ENCODE peak calls at places on chromosomes 11 and 22, in seven cellular contexts. J is uterus, I is colonic mucosa, C is IMR-90, O is upper lobe of right lung, L is GM23248, R is pancreas. T is an unnamed sample. For H3K4me1, the result is how much of the 10 kb centered on the place peaks cover.

GRCh38 chr11:12964650-12965049 is 44.5 kb upstream of the RASSF10 start:
- DNase-seq in O (no peak), J (no peak), R (no peak), C (no peak), L (no peak), I (no peak), T (no peak)

GRCh38 chr11:132648841-132649240 is 883.5 kb downstream of the OPCML start:
- DNase-seq in I (no peak), L (no peak), J (no peak), O (no peak), C (peak), R (no peak), T (no peak)

GRCh38 chr11:112024178-112024777 is 930 bp upstream of the DLAT start:
- DNase-seq in R (no peak), I (no peak), C (no peak), L (no peak), J (no peak), O (no peak), T (no peak)

GRCh38 chr11:33965032-33965431 is 73.2 kb upstream of the LMO2 start:
- DNase-seq in C (no peak), J (no peak), I (no peak), O (no peak), R (no peak), L (no peak), T (no peak)

GRCh38 chr22:38953577-38954413 is 3.6 kb upstream of the APOBEC3A start:
- DNase-seq in J (no peak), O (no peak), C (no peak), I (peak), R (no peak), L (peak), T (no peak)

GRCh38 chr22:11613898-11614755 is 3913.9 kb upstream of the OR11H1 start:
- DNase-seq in R (no peak), J (no peak), O (peak), L (no peak), C (no peak), I (no peak), T (no peak)

GRCh38 chr22:37819100-37819433 is 4.1 kb upstream of the GALR3 start:
- DNase-seq in L (no peak), I (no peak), R (no peak), C (no peak), O (no peak), J (no peak), T (no peak)

GRCh38 chr22:45608763-45609180 is 62.9 kb upstream of the ATXN10 start:
- DNase-seq in I (no peak), L (peak), J (no peak), C (peak), R (no peak), O (no peak), T (no peak)

DNA sequence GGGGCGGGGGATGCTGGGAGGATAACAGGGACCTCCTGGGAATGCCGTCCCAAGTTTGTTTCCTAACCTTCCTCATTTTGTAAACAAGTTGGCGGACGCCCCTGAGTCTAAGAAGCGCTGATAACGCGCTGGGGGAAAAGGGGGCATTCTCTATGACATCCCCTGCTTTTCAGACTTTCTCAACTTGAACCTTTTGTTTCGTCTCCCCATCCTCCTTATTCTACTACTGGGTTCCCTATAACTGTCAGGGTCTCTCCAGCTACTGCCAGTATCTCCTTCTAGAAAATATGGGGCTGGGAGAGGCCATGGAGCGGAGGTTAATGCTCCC is 654 bp downstream of the TMEM86A start:
- DNase-seq in I (no peak), C (no peak), R (no peak), J (no peak), O (no peak), L (peak), T (no peak)
- H3K4me3 ChIP-seq in I (peak), C (peak), R (peak), J (peak), O (peak), L (peak), T (peak)

DNA sequence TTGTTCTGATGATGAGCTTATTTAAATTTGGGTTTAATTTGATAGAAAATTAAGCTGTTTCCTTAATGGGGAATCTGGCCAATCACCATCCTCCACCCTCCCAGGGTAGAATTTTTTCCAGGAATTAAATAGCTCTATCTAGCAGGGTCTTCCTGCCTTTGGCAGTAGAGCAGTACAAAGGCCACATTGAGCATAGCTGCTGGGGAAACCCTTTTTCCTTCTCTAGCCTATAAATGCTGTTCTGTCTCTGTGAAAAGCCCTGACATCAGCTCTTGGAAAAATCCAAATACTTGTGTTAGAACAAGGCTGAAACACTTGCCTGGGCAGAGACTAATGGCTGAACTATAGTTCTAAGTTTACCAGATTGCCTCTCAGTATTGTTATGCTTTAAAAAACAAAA is 55.1 kb downstream of the ARHGEF12 start:
- DNase-seq in R (no peak), L (no peak), I (no peak), C (no peak), J (no peak), O (no peak), T (no peak)
- H3K4me1 ChIP-seq in R (under half), L (under half), I (under half), C (under half), J (under half), O (under half), T (under half)

DNA sequence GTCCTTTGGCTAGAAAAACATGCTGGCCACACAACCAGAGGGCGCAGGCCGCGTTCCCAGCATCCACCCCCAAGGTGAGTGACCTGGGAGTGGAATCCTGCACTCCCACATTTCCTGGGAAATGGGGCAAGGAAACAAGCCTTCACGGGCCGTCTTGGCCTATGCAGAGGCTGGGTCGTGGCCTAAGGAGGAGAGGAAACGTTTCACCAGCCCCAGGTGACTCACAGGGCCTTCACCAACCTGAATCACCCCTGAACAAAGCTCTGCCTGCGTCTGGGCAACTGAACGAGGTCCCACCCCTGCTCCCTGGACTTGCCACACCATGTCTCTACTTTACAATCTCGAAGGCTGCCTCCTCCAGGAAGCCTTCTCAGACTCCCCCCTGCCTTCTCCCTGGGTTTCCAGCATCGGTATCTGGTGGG is 13.2 kb downstream of the MYH9 start:
- DNase-seq in L (peak), I (no peak), J (no peak), R (no peak), O (no peak), C (peak), T (no peak)
- H3K4me3 ChIP-seq in L (no peak), I (no peak), J (no peak), R (no peak), O (no peak), C (no peak), T (peak)

GRCh38 chr22:31230871-31231621 is 18.9 kb downstream of the LIMK2 start:
- DNase-seq in L (peak), C (peak), J (no peak), I (peak), O (no peak), R (no peak), T (peak)
- H3K4me1 ChIP-seq in L (under half), C (under half), J (under half), I (under half), O (half or more), R (under half), T (under half)

GRCh38 chr11:2903672-2904011 is 18.1 kb upstream of the CDKN1C start:
- DNase-seq in C (no peak), R (no peak), O (no peak), L (no peak), I (peak), J (no peak), T (no peak)

GRCh38 chr11:2904153-2905052 is 18.8 kb upstream of the CDKN1C start:
- DNase-seq in J (no peak), L (no peak), R (no peak), I (peak), O (no peak), C (no peak), T (no peak)

GRCh38 chr11:2901854-2902783 is 16.5 kb upstream of the CDKN1C start:
- DNase-seq in I (peak), C (peak), L (peak), R (peak), O (peak), J (peak), T (peak)

GRCh38 chr11:2901196-2901796 is 15.7 kb upstream of the CDKN1C start:
- DNase-seq in C (no peak), I (no peak), R (peak), O (no peak), J (no peak), L (no peak), T (no peak)

DNA sequence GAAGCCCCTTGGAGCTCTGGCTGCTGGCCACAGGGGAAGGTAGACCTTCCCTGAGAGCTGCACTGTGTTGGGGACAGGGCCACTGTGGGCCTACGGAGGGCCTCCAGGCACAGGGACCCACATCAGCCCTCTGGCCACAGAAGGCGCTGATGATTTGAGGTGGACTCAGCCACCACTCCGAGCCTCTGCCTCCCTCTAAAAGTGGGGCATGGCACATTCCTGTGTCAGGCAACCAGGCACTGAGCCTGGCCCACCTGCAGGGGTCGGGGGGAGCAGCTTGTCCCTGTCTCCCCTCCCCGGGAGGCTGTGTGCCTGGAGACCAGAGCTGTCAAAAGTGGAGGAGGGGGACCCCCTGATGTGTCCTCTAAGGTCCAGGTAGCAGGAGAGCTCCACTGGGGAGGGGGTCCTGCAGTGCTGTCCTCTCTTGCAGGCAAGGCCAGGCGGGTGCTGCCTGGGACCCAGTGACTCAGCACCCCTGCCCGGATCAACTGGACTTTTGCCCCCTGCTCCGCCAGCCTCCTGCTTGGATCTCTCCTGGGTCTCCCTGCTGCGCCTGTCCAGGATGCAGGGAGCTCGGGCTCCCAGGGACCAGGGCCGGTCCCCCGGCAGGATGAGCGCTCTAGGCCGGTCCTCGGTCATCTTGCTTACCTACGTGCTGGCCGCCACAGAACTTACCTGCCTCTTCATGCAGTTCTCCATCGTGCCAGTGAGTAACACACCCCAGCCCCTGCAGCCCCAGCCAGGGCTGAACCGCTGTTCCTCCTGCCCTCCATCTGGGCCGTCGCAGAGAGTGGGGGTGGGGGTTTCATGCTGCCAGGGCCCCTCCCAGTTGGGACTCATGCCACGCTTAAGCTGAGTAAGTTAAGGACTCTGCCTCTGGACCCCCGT is 17.5 kb upstream of the CDKN1C start:
- DNase-seq in I (peak), R (no peak), J (no peak), C (no peak), O (no peak), L (no peak), T (no peak)
- H3K4me3 ChIP-seq in I (peak), R (peak), J (peak), C (peak), O (peak), L (peak), T (peak)

GRCh38 chr22:40053460-40053859 is 58.7 kb downstream of the FAM83F start:
- DNase-seq in R (no peak), I (no peak), J (no peak), L (no peak), O (no peak), C (no peak), T (no peak)
- H3K4me1 ChIP-seq in R (under half), I (under half), J (under half), L (under half), O (under half), C (under half), T (half or more)

GRCh38 chr11:66543263-66544107 is 2.4 kb downstream of the ZDHHC24 start:
- DNase-seq in L (no peak), I (peak), C (peak), J (peak), R (peak), O (no peak), T (peak)
- H3K4me3 ChIP-seq in L (no peak), I (no peak), C (no peak), J (no peak), R (no peak), O (peak), T (peak)

GRCh38 chr22:32312748-32313147 is 44.9 kb upstream of the RFPL3 start:
- DNase-seq in J (no peak), R (no peak), C (no peak), O (no peak), L (no peak), I (no peak), T (no peak)

GRCh38 chr22:32313532-32313931 is 44.1 kb upstream of the RFPL3 start:
- DNase-seq in O (no peak), I (no peak), R (no peak), C (no peak), L (no peak), J (no peak), T (no peak)

GRCh38 chr22:32310777-32311176 is 46.9 kb upstream of the RFPL3 start:
- DNase-seq in O (peak), J (no peak), R (no peak), I (no peak), L (no peak), C (no peak), T (no peak)

GRCh38 chr22:32309585-32310251 is 47.9 kb upstream of the RFPL3 start:
- DNase-seq in J (no peak), L (no peak), I (no peak), O (no peak), R (no peak), C (no peak), T (no peak)

DNA sequence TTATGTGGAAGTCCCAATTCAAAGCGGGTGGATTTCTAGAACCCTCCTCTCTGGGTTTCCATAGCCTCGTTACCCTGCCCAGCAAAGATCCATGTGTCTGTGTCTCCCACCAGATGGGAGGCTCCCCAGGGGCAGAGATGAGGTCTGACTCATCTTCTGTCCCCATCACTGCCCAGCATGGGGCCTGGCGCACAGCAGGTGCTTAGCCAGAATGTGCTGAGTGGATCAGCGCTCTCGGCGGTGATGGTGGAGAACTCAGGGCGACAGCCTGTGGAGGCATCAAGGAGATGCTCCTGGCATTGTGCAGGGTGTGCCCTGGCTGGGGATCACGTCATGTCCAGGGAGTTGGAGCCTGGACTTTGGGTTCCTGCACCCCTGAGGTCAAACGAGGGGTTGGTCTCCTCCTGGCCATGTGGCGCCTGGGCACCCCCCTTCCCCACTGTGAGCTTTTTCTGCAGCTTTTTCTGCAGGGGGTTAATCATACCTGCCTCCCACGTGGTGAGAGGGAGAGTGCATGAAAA is 46.1 kb upstream of the RFPL3 start:
- DNase-seq in J (no peak), L (no peak), C (no peak), R (no peak), I (no peak), O (peak), T (no peak)
- H3K4me1 ChIP-seq in J (under half), L (under half), C (under half), R (under half), I (under half), O (under half), T (under half)

DNA sequence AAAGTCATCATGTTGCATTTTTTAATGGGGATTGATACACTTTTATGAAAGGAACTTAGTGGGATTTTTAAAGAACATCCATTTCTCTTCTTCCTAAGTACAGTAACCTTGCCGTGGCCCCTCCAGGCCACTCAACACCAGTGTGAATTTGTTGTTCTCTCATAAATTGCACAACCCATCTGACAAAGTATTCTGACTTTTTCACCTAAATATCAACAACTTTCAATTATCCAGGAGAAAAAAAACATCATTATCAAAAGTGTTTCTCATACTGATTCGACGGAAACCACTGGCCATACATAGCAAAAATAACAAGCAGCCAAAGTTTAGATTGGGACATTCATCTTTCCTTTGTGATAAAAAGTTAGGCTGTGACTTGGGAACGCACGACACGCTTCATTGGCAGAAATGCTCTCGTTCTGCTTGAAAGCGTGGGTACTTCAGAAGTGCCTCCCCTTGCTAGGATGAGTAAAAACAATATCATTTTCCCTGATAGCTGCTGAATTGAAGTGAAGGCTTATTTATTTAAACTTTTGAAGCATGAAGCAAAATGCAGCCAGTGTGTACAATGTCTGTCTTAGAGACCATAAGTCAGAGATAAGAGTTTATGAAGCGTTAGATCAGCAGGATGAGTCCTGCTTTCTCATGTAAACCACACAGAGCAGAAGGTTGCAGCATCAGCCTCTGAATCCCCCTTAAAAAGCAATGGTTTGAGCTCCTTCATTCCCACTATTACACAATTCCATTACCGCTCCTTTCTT is 20.6 kb upstream of the EIF3M start:
- DNase-seq in I (no peak), J (no peak), O (no peak), L (no peak), R (no peak), C (peak), T (no peak)
- H3K4me3 ChIP-seq in I (no peak), J (no peak), O (no peak), L (no peak), R (no peak), C (no peak), T (no peak)

GRCh38 chr22:28889625-28890024 is 6.3 kb downstream of the ZNRF3 start:
- DNase-seq in R (no peak), L (no peak), J (no peak), O (no peak), I (no peak), C (no peak), T (no peak)
- H3K4me1 ChIP-seq in R (under half), L (under half), J (under half), O (under half), I (under half), C (under half), T (under half)

T was measured in naive thymus-derived CD4-positive, alpha-beta T cell.